ENCODE peak calls at places on chromosome 13, in five cellular contexts. One of them, this sample, is unnamed. For H4K20me1, the result is how much of the 10 kb centered on the place peaks cover.

GRCh38 chr13:25709088-25709487 is 337.3 kb downstream of the ATP8A2 start:
- DNase-seq in H1: no peak
- DNase-seq in GM12878: no peak
- DNase-seq in HepG2: no peak
- DNase-seq in K562: no peak
- DNase-seq in this sample: no peak

GRCh38 chr13:32911506-32911905 is 104.7 kb upstream of the KL start:
- DNase-seq in H1: peak
- DNase-seq in GM12878: no peak
- DNase-seq in HepG2: peak
- DNase-seq in K562: peak
- DNase-seq in this sample: peak

GRCh38 chr13:76292726-76293125 is 593.5 kb downstream of the KCTD12 start:
- DNase-seq in H1: no peak
- DNase-seq in HepG2: no peak
- DNase-seq in K562: no peak
- DNase-seq in GM12878: no peak
- DNase-seq in this sample: no peak

GRCh38 chr13:38213307-38213706 is 136.3 kb upstream of the UFM1 start:
- DNase-seq in HepG2: no peak
- DNase-seq in H1: no peak
- DNase-seq in K562: no peak
- DNase-seq in GM12878: no peak
- DNase-seq in this sample: no peak

GRCh38 chr13:99663908-99664307 is 162.6 kb downstream of the TM9SF2 start:
- DNase-seq in H1: no peak
- DNase-seq in HepG2: no peak
- DNase-seq in GM12878: no peak
- DNase-seq in K562: no peak
- DNase-seq in this sample: no peak

GRCh38 chr13:97106323-97106722 is 112.0 kb upstream of the OXGR1 start:
- DNase-seq in GM12878: no peak
- DNase-seq in H1: no peak
- DNase-seq in HepG2: no peak
- DNase-seq in K562: no peak
- DNase-seq in this sample: no peak

GRCh38 chr13:112956516-112957294 is 12.3 kb upstream of the MCF2L start:
- DNase-seq in GM12878: no peak
- DNase-seq in H1: no peak
- DNase-seq in K562: no peak
- DNase-seq in HepG2: peak
- DNase-seq in this sample: no peak

GRCh38 chr13:36847541-36848045 is 28.6 kb downstream of the RFXAP start:
- DNase-seq in HepG2: no peak
- DNase-seq in GM12878: no peak
- DNase-seq in K562: no peak
- DNase-seq in H1: no peak
- DNase-seq in this sample: no peak

GRCh38 chr13:28640861-28641599 is 17.9 kb upstream of the POMP start:
- DNase-seq in K562: no peak
- DNase-seq in HepG2: no peak
- DNase-seq in H1: no peak
- DNase-seq in GM12878: no peak
- DNase-seq in this sample: no peak

GRCh38 chr13:28636078-28636477 is 22.9 kb upstream of the POMP start:
- DNase-seq in K562: no peak
- DNase-seq in HepG2: no peak
- DNase-seq in H1: no peak
- DNase-seq in GM12878: no peak
- DNase-seq in this sample: no peak

GRCh38 chr13:28637714-28638355 is 21.1 kb upstream of the POMP start:
- DNase-seq in HepG2: peak
- DNase-seq in GM12878: peak
- DNase-seq in K562: peak
- DNase-seq in H1: no peak
- DNase-seq in this sample: no peak

GRCh38 chr13:28638756-28639155 is 20.2 kb upstream of the POMP start:
- DNase-seq in K562: no peak
- DNase-seq in H1: no peak
- DNase-seq in HepG2: no peak
- DNase-seq in GM12878: no peak
- DNase-seq in this sample: no peak

DNA sequence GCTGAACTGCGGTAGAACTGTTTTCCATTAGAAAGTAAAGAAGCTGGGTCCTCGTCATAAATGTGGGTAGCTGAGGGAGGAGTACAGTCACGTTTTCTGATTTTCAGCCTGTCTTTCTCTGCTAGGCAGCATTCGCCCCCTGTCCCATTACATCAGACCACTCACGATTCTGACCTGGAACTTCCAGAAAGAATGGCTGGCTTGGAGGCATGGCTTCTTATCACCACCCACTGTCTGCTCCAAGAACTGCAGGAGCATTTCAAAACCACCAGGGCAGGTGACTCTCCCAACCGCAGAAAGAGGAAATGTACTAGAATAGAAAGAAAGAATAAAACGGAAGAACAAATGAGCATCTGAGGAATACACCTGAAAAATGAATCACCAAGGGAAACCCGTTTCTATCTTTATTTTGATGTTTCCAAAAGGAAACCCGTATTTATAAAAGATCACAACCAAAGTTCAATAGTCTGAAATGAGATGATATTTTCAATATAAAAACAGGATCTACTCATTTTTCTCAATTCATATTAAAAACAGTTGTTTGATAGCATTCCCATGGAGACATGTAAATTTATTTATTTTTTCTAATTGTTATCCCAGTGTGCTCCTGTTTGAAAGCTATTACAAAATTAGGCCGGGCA is 22.1 kb upstream of the POMP start:
- DNase-seq in GM12878: peak
- DNase-seq in K562: peak
- DNase-seq in HepG2: peak
- DNase-seq in H1: peak
- DNase-seq in this sample: peak
- TF ChIP-seq GABPA in GM12878: peak
- TF ChIP-seq GABPA in K562: no peak
- TF ChIP-seq GABPA in HepG2: no peak
- TF ChIP-seq GABPA in H1: no peak
- TF ChIP-seq GABPA in this sample: no peak

DNA sequence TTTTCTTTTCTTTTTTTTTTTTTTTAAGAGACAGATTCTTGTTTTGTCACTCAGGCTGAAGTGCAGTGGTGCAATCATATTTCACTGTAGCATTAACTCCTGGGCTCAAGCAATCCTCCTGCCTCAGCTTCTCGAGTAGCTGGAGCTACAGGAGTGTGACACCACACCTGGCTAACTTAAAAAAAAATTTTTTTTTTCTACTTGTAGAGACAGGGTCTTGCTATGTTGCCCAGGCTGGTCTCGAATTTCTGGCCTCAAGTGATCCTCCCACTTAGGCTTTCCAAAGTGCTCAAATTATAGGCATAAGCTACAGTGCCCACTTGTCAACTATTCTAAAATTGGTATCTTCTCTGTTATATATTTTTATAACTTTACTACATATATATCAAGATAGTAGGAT is 6.6 kb downstream of the ELF1 start:
- DNase-seq in HepG2: no peak
- DNase-seq in GM12878: no peak
- DNase-seq in K562: no peak
- DNase-seq in H1: no peak
- DNase-seq in this sample: no peak
- H4K20me1 ChIP-seq in HepG2: under half
- H4K20me1 ChIP-seq in GM12878: under half
- H4K20me1 ChIP-seq in K562: under half
- H4K20me1 ChIP-seq in H1: under half
- H4K20me1 ChIP-seq in this sample: under half

GRCh38 chr13:39536906-39537305 is 66.1 kb downstream of the LHFPL6 start:
- DNase-seq in K562: no peak
- DNase-seq in H1: no peak
- DNase-seq in HepG2: no peak
- DNase-seq in GM12878: no peak
- DNase-seq in this sample: no peak
- TF ChIP-seq GABPA in K562: no peak
- TF ChIP-seq GABPA in H1: no peak
- TF ChIP-seq GABPA in HepG2: no peak
- TF ChIP-seq GABPA in GM12878: no peak
- TF ChIP-seq GABPA in this sample: no peak

GRCh38 chr13:109773786-109774185 is 12.6 kb downstream of the IRS2 start:
- DNase-seq in H1: no peak
- DNase-seq in HepG2: no peak
- DNase-seq in K562: no peak
- DNase-seq in GM12878: no peak
- DNase-seq in this sample: no peak

GRCh38 chr13:109773276-109773675 is 13.1 kb downstream of the IRS2 start:
- DNase-seq in HepG2: no peak
- DNase-seq in H1: no peak
- DNase-seq in GM12878: no peak
- DNase-seq in K562: peak
- DNase-seq in this sample: no peak

GRCh38 chr13:109770436-109770835 is 15.9 kb downstream of the IRS2 start:
- DNase-seq in H1: no peak
- DNase-seq in HepG2: no peak
- DNase-seq in K562: no peak
- DNase-seq in GM12878: no peak
- DNase-seq in this sample: no peak

GRCh38 chr13:109769921-109770320 is 16.5 kb downstream of the IRS2 start:
- DNase-seq in GM12878: no peak
- DNase-seq in HepG2: no peak
- DNase-seq in K562: no peak
- DNase-seq in H1: no peak
- DNase-seq in this sample: no peak

DNA sequence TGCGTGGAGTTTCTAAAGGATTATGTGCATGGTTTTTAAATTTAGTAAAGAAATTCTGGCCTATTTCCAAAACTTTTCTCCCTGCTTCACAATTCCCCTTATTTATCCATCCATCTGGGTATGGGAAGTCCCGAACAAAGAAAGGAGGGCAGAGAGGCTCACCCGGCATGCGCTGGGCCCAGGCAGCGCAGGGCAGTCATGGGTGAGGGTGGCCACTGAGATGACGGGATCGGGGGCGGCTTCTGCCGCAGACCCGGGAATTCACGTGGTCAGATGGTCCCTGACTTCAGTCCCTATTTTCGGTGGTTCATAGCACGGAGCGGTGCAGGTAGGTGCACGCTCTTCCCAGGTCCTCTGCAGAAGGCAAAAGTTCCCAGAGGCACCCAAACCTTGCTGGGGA is 14.5 kb downstream of the IRS2 start:
- DNase-seq in HepG2: no peak
- DNase-seq in H1: no peak
- DNase-seq in GM12878: no peak
- DNase-seq in K562: no peak
- DNase-seq in this sample: no peak
- H4K20me1 ChIP-seq in HepG2: under half
- H4K20me1 ChIP-seq in H1: under half
- H4K20me1 ChIP-seq in GM12878: under half
- H4K20me1 ChIP-seq in K562: under half
- H4K20me1 ChIP-seq in this sample: half or more

GRCh38 chr13:20882206-20882605 is 20.3 kb downstream of the XPO4 start:
- DNase-seq in HepG2: no peak
- DNase-seq in K562: no peak
- DNase-seq in H1: no peak
- DNase-seq in GM12878: no peak
- DNase-seq in this sample: no peak
- TF ChIP-seq GABPA in HepG2: no peak
- TF ChIP-seq GABPA in K562: no peak
- TF ChIP-seq GABPA in H1: no peak
- TF ChIP-seq GABPA in GM12878: no peak
- TF ChIP-seq GABPA in this sample: no peak

DNA sequence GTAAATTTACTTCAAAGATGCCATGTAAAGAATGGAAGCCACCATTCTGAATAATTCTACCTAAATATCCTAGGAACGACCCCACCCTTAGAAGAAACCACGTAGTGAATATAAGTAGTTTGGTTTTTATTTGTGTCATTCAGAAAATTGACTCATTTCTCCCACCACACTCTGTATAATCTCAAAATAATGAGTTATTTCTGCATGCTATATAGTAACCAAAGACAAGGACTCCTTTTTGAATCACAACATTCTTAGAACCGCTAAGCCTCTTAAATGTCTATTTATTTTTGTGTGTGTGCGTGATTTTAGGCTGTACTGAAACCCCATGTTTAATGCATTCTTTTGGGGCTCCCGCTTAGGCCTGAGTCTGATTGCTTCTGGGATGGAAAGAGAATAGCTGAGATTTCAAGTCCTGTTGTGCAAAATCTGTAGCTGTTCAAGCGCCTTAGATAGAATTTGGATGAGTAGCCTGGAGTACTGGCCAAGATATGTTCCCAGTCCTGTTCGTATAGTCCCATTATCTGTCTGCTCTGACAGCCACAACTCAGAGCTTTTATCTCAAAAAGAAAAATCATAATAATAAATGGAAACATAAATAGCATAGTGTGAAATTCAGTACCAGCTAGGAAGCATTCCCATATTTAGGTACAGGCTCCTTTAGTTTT is 532.4 kb upstream of the NBEA start:
- DNase-seq in K562: no peak
- DNase-seq in HepG2: no peak
- DNase-seq in GM12878: no peak
- DNase-seq in H1: no peak
- DNase-seq in this sample: no peak
- H4K20me1 ChIP-seq in K562: under half
- H4K20me1 ChIP-seq in HepG2: under half
- H4K20me1 ChIP-seq in GM12878: under half
- H4K20me1 ChIP-seq in H1: under half
- H4K20me1 ChIP-seq in this sample: under half

GRCh38 chr13:29920018-29920643 is 69.7 kb upstream of the UBL3 start:
- DNase-seq in GM12878: no peak
- DNase-seq in K562: no peak
- DNase-seq in H1: no peak
- DNase-seq in HepG2: peak
- DNase-seq in this sample: no peak

GRCh38 chr13:29918845-29919244 is 68.4 kb upstream of the UBL3 start:
- DNase-seq in GM12878: no peak
- DNase-seq in HepG2: no peak
- DNase-seq in K562: no peak
- DNase-seq in H1: no peak
- DNase-seq in this sample: no peak

GRCh38 chr13:29921542-29921941 is 71.1 kb upstream of the UBL3 start:
- DNase-seq in HepG2: no peak
- DNase-seq in K562: no peak
- DNase-seq in H1: no peak
- DNase-seq in GM12878: no peak
- DNase-seq in this sample: no peak

GRCh38 chr13:29914591-29914990 is 64.2 kb upstream of the UBL3 start:
- DNase-seq in GM12878: no peak
- DNase-seq in H1: no peak
- DNase-seq in K562: no peak
- DNase-seq in HepG2: no peak
- DNase-seq in this sample: no peak

GRCh38 chr13:29917573-29918091 is 67.2 kb upstream of the UBL3 start:
- DNase-seq in GM12878: no peak
- DNase-seq in H1: no peak
- DNase-seq in K562: no peak
- DNase-seq in HepG2: no peak
- DNase-seq in this sample: no peak
- TF ChIP-seq GABPA in GM12878: no peak
- TF ChIP-seq GABPA in H1: no peak
- TF ChIP-seq GABPA in K562: no peak
- TF ChIP-seq GABPA in HepG2: no peak
- TF ChIP-seq GABPA in this sample: no peak

This sample was measured in SK-N-SH.